ENCODE peak calls at places on chromosomes 6 and 20, in seven cellular contexts. E, X, O, K, S, U and I are unnamed samples.

GRCh38 chr6:127790571-127790970 is 110.3 kb downstream of the THEMIS start:
- DNase-seq in O (no peak), X (no peak), U (no peak), S (no peak), E (no peak), K (no peak), I (no peak)

GRCh38 chr6:17511084-17511483 is 89.0 kb upstream of the FAM8A1 start:
- DNase-seq in U (no peak), O (no peak), S (no peak), E (no peak), K (no peak), X (no peak), I (no peak)

GRCh38 chr6:144951730-144952437 is 666.7 kb downstream of the UTRN start:
- DNase-seq in X (no peak), K (no peak), E (no peak), O (no peak), S (no peak), U (no peak), I (no peak)

GRCh38 chr6:46932941-46933340 is 11.2 kb upstream of the ADGRF5 start:
- DNase-seq in S (no peak), O (no peak), X (no peak), K (no peak), E (peak), U (no peak), I (no peak)

GRCh38 chr6:139230421-139230840 is 61.4 kb downstream of the TXLNB start:
- DNase-seq in S (no peak), E (peak), X (no peak), U (peak), O (no peak), K (peak), I (peak)

GRCh38 chr6:129959358-129959930 is 58.9 kb upstream of the L3MBTL3 start:
- DNase-seq in O (no peak), S (no peak), E (no peak), K (no peak), U (no peak), X (no peak), I (no peak)

GRCh38 chr6:123000244-123000770 is 4.3 kb downstream of the CLVS2 start:
- DNase-seq in S (no peak), E (no peak), O (no peak), K (no peak), X (no peak), U (no peak), I (no peak)

GRCh38 chr6:25053875-25054371 is 118.2 kb upstream of the RIPOR2 start:
- DNase-seq in K (no peak), S (no peak), E (peak), O (no peak), U (no peak), X (no peak), I (no peak)

GRCh38 chr20:47198254-47198671 is 158.2 kb downstream of the ZMYND8 start:
- DNase-seq in O (peak), X (peak), E (peak), K (peak), U (no peak), S (no peak), I (peak)

GRCh38 chr6:159979136-159979874 is 10.4 kb downstream of the IGF2R start:
- DNase-seq in E (peak), X (peak), O (no peak), S (peak), U (peak), K (peak), I (no peak)

GRCh38 chr6:169752074-169752623 is 727 bp downstream of the ERMARD start:
- DNase-seq in E (peak), S (no peak), O (no peak), U (peak), X (no peak), K (no peak), I (peak)

GRCh38 chr20:32448306-32449056 is 90.3 kb downstream of the ASXL1 start:
- DNase-seq in E (peak), O (no peak), X (no peak), S (no peak), U (no peak), K (no peak), I (peak)